ENCODE peak calls at places on chromosomes 16 and 17, in seven cellular contexts. One of them, this sample, is unnamed.

GRCh38 chr17:48915459-48916282 is 7.5 kb downstream of the UBE2Z start:
- DNase-seq in transverse colon: peak; percentile 11
- DNase-seq in stomach: peak; percentile 31
- DNase-seq in K562: no peak
- DNase-seq in H1: no peak
- DNase-seq in sigmoid colon: no peak
- DNase-seq in SK-N-SH: no peak
- DNase-seq in this sample: no peak

GRCh38 chr17:68035131-68035522 is 408 bp upstream of the KPNA2 start:
- DNase-seq in transverse colon: peak; percentile 95
- DNase-seq in stomach: peak; percentile 94
- DNase-seq in K562: no peak
- DNase-seq in H1: no peak
- DNase-seq in sigmoid colon: peak; percentile 96
- DNase-seq in SK-N-SH: no peak
- DNase-seq in this sample: peak; percentile 94

GRCh38 chr17:79984877-79985276 is 50.8 kb downstream of the TBC1D16 start:
- DNase-seq in transverse colon: no peak
- DNase-seq in stomach: no peak
- DNase-seq in K562: no peak
- DNase-seq in H1: no peak
- DNase-seq in sigmoid colon: peak; percentile 25
- DNase-seq in SK-N-SH: no peak
- DNase-seq in this sample: no peak

GRCh38 chr16:53518550-53519416 is 15.8 kb upstream of the AKTIP start:
- DNase-seq in transverse colon: peak; percentile 71
- DNase-seq in stomach: peak; percentile 58
- DNase-seq in K562: no peak
- DNase-seq in H1: no peak
- DNase-seq in sigmoid colon: no peak
- DNase-seq in SK-N-SH: no peak
- DNase-seq in this sample: no peak

GRCh38 chr16:88479795-88480760 is 27.0 kb downstream of the ZFPM1 start:
- DNase-seq in transverse colon: peak; percentile 60
- DNase-seq in stomach: peak; percentile 66
- DNase-seq in K562: no peak
- DNase-seq in H1: no peak
- DNase-seq in sigmoid colon: no peak
- DNase-seq in SK-N-SH: no peak
- DNase-seq in this sample: no peak

GRCh38 chr17:1347681-1348318 is 52.2 kb downstream of the YWHAE start:
- DNase-seq in transverse colon: peak; percentile 59
- DNase-seq in stomach: peak; percentile 47
- DNase-seq in K562: no peak
- DNase-seq in H1: no peak
- DNase-seq in sigmoid colon: peak; percentile 75
- DNase-seq in SK-N-SH: no peak
- DNase-seq in this sample: no peak

GRCh38 chr16:82031116-82032084 is 3.7 kb upstream of the HSD17B2 start:
- DNase-seq in transverse colon: no peak
- DNase-seq in stomach: no peak
- DNase-seq in K562: peak; percentile 35
- DNase-seq in H1: no peak
- DNase-seq in sigmoid colon: no peak
- DNase-seq in SK-N-SH: peak; percentile 50
- DNase-seq in this sample: no peak

GRCh38 chr16:22008215-22009142 is 568 bp downstream of the MOSMO start:
- DNase-seq in transverse colon: peak; percentile 24
- DNase-seq in stomach: no peak
- DNase-seq in K562: no peak
- DNase-seq in H1: no peak
- DNase-seq in sigmoid colon: peak; percentile 70
- DNase-seq in SK-N-SH: peak; percentile 65
- DNase-seq in this sample: no peak

GRCh38 chr17:49707246-49707607 is 537 bp downstream of the SLC35B1 start:
- DNase-seq in transverse colon: no peak
- DNase-seq in stomach: no peak
- DNase-seq in K562: no peak
- DNase-seq in H1: no peak
- DNase-seq in sigmoid colon: no peak
- DNase-seq in SK-N-SH: no peak
- DNase-seq in this sample: no peak

GRCh38 chr16:70395345-70395901 is 43.5 kb downstream of the ST3GAL2 start:
- DNase-seq in transverse colon: peak; percentile 89
- DNase-seq in stomach: peak; percentile 77
- DNase-seq in K562: peak; percentile 74
- DNase-seq in H1: peak; percentile 57
- DNase-seq in sigmoid colon: no peak
- DNase-seq in SK-N-SH: peak; percentile 83
- DNase-seq in this sample: no peak

GRCh38 chr17:21003007-21003621 is 39.7 kb downstream of the USP22 start:
- DNase-seq in transverse colon: no peak
- DNase-seq in stomach: no peak
- DNase-seq in K562: no peak
- DNase-seq in H1: no peak
- DNase-seq in sigmoid colon: no peak
- DNase-seq in SK-N-SH: no peak
- DNase-seq in this sample: no peak

GRCh38 chr17:57707892-57708291 is 37.2 kb downstream of the CCDC182 start:
- DNase-seq in transverse colon: no peak
- DNase-seq in stomach: no peak
- DNase-seq in K562: no peak
- DNase-seq in H1: no peak
- DNase-seq in sigmoid colon: no peak
- DNase-seq in SK-N-SH: peak; percentile 70
- DNase-seq in this sample: no peak

GRCh38 chr16:1964046-1964505 is 550 bp downstream of the RPS2 start:
- DNase-seq in transverse colon: no peak
- DNase-seq in stomach: no peak
- DNase-seq in K562: peak; percentile 43
- DNase-seq in H1: no peak
- DNase-seq in sigmoid colon: no peak
- DNase-seq in SK-N-SH: no peak
- DNase-seq in this sample: no peak

GRCh38 chr16:1959269-1960039 is at the start of gene NDUFB10:
- DNase-seq in transverse colon: peak; percentile 95
- DNase-seq in stomach: peak; percentile 96
- DNase-seq in K562: peak; percentile 87
- DNase-seq in H1: peak; percentile 76
- DNase-seq in sigmoid colon: peak; percentile 96
- DNase-seq in SK-N-SH: peak; percentile 96
- DNase-seq in this sample: peak; percentile 92

GRCh38 chr16:1958715-1959268 is 546 bp upstream of the NDUFB10 start:
- DNase-seq in transverse colon: no peak
- DNase-seq in stomach: no peak
- DNase-seq in K562: no peak
- DNase-seq in H1: no peak
- DNase-seq in sigmoid colon: no peak
- DNase-seq in SK-N-SH: no peak
- DNase-seq in this sample: no peak

GRCh38 chr16:1961651-1962067 is 2.3 kb downstream of the NDUFB10 start:
- DNase-seq in transverse colon: no peak
- DNase-seq in stomach: no peak
- DNase-seq in K562: peak; percentile 24
- DNase-seq in H1: no peak
- DNase-seq in sigmoid colon: no peak
- DNase-seq in SK-N-SH: no peak
- DNase-seq in this sample: no peak

DNA sequence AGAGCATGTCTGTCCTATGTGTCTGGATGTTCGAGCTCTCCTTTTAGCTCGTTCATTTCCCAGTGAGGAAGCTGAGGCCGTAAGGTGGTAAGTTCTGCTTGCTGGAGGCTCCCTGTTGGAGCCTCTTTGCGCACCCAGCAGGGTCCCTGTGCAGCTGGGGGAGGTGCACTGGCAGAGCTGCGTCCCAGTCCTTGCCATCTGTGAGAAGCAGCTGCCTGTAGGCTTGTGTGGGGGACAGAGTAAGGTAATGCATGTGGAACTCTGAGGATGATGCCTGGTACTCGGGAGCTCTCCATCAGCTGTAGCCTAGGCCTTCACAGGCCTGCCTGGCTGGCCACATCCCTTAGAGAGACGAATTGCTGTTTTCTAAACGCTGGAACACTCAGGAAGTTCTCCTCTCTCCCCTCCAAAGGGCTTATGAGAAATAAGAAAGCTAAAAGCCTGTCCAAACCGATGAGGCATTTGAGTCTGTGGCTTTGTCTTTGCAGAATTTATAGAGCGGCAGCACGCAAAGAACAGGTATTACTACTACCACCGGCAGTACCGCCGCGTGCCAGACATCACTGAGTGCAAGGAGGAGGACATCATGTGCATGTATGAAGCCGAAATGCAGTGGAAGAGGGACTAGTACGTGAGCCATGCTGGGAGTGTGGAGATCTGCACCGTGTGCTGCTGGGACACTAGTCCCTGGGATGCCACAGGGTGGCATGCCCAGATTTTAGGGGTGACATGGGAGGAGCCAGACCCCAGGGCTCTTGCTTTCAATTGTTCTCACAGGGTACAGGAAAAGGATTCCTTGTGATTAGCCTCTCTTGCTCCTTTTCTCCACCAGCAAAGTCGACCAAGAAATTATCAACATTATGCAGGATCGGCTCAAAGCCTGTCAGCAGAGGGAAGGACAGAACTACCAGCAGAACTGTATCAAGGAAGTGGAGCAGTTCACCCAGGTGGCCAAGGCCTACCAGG is 1.6 kb downstream of the NDUFB10 start:
- DNase-seq in transverse colon: no peak
- DNase-seq in stomach: no peak
- DNase-seq in K562: no peak
- DNase-seq in H1: no peak
- DNase-seq in sigmoid colon: no peak
- DNase-seq in SK-N-SH: no peak
- DNase-seq in this sample: no peak
- TF ChIP-seq POLR2AphosphoS5 in transverse colon: no peak
- TF ChIP-seq POLR2AphosphoS5 in stomach: no peak
- TF ChIP-seq POLR2AphosphoS5 in K562: peak; percentile 88
- TF ChIP-seq POLR2AphosphoS5 in H1: peak; percentile 94
- TF ChIP-seq POLR2AphosphoS5 in sigmoid colon: no peak
- TF ChIP-seq POLR2AphosphoS5 in SK-N-SH: peak; percentile 82
- TF ChIP-seq POLR2AphosphoS5 in this sample: no peak

GRCh38 chr17:8719291-8720246 is 25.1 kb downstream of the CCDC42 start:
- DNase-seq in transverse colon: no peak
- DNase-seq in stomach: no peak
- DNase-seq in K562: no peak
- DNase-seq in H1: no peak
- DNase-seq in sigmoid colon: no peak
- DNase-seq in SK-N-SH: no peak
- DNase-seq in this sample: no peak
- TF ChIP-seq EP300 in transverse colon: no peak
- TF ChIP-seq EP300 in stomach: no peak
- TF ChIP-seq EP300 in K562: no peak
- TF ChIP-seq EP300 in H1: no peak
- TF ChIP-seq EP300 in sigmoid colon: no peak
- TF ChIP-seq EP300 in SK-N-SH: no peak
- TF ChIP-seq EP300 in this sample: no peak

GRCh38 chr16:54928421-54929089 is 2.1 kb upstream of the IRX5 start:
- DNase-seq in transverse colon: no peak
- DNase-seq in stomach: peak; percentile 77
- DNase-seq in K562: peak; percentile 70
- DNase-seq in H1: no peak
- DNase-seq in sigmoid colon: no peak
- DNase-seq in SK-N-SH: peak; percentile 80
- DNase-seq in this sample: peak; percentile 90
- H3K27ac ChIP-seq in transverse colon: no peak overlapping the region
- H3K27ac ChIP-seq in stomach: peak overlapping the region; percentile 94
- H3K27ac ChIP-seq in K562: peak overlapping the region; percentile 96
- H3K27ac ChIP-seq in H1: no peak overlapping the region
- H3K27ac ChIP-seq in sigmoid colon: no peak overlapping the region
- H3K27ac ChIP-seq in SK-N-SH: peak overlapping the region; percentile 81
- H3K27ac ChIP-seq in this sample: peak overlapping the region; percentile 96

GRCh38 chr16:58768145-58768544 is 34.0 kb upstream of the GOT2 start:
- DNase-seq in transverse colon: no peak
- DNase-seq in stomach: no peak
- DNase-seq in K562: no peak
- DNase-seq in H1: no peak
- DNase-seq in sigmoid colon: no peak
- DNase-seq in SK-N-SH: no peak
- DNase-seq in this sample: no peak
- TF ChIP-seq POLR2AphosphoS5 in transverse colon: no peak
- TF ChIP-seq POLR2AphosphoS5 in stomach: no peak
- TF ChIP-seq POLR2AphosphoS5 in K562: no peak
- TF ChIP-seq POLR2AphosphoS5 in H1: no peak
- TF ChIP-seq POLR2AphosphoS5 in sigmoid colon: no peak
- TF ChIP-seq POLR2AphosphoS5 in SK-N-SH: no peak
- TF ChIP-seq POLR2AphosphoS5 in this sample: no peak

GRCh38 chr16:20950294-20950693 is 49.7 kb downstream of the LYRM1 start:
- DNase-seq in transverse colon: no peak
- DNase-seq in stomach: no peak
- DNase-seq in K562: no peak
- DNase-seq in H1: no peak
- DNase-seq in sigmoid colon: no peak
- DNase-seq in SK-N-SH: no peak
- DNase-seq in this sample: no peak
- TF ChIP-seq EP300 in transverse colon: no peak
- TF ChIP-seq EP300 in stomach: no peak
- TF ChIP-seq EP300 in K562: no peak
- TF ChIP-seq EP300 in H1: no peak
- TF ChIP-seq EP300 in sigmoid colon: no peak
- TF ChIP-seq EP300 in SK-N-SH: no peak
- TF ChIP-seq EP300 in this sample: no peak

DNA sequence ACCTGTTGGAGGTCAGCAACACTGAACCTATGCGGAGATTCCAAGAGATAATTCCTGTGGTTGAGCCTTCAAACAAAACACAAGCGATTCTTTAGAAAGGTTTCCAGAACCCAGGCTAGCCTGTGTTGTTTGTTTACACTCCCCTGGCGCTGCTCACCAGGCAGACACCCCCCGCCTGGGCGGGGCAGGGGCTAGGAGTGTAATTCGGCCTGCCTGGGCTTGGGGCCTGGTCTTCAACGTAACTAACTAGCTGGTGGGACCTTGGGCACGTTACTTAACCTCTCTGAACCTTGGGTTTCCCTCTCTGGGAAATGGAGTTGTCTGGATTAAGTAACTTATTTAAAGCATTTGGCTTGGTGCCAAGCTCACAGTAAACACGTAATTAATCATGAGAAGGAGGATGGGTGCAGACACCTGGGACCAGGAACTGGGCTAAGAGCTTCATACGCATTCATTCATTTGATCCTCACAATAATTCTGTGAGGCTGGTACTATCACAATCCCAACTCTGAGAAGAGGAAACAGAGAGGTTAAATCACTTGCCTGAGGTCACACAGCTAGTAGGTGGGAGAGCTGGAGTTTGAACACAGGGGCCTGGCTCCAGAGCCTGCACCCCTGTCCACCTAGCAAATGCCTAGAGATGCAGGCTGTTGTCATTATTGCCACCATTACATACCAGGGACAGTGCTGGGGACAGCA is 7.6 kb upstream of the ARHGAP27 start:
- DNase-seq in transverse colon: no peak
- DNase-seq in stomach: no peak
- DNase-seq in K562: peak; percentile 21
- DNase-seq in H1: no peak
- DNase-seq in sigmoid colon: peak; percentile 34
- DNase-seq in SK-N-SH: no peak
- DNase-seq in this sample: peak; percentile 75
- H3K27ac ChIP-seq in transverse colon: peak overlapping the region; percentile 27
- H3K27ac ChIP-seq in stomach: no peak overlapping the region
- H3K27ac ChIP-seq in K562: no peak overlapping the region
- H3K27ac ChIP-seq in H1: no peak overlapping the region
- H3K27ac ChIP-seq in sigmoid colon: no peak overlapping the region
- H3K27ac ChIP-seq in SK-N-SH: no peak overlapping the region
- H3K27ac ChIP-seq in this sample: peak overlapping the region; percentile 64

This sample was measured in suprapubic skin.